ENCODE peak calls at places on chromosomes 5 and 9, in five cellular contexts. X, P, W, Y and K are unnamed samples.

GRCh38 chr9:114233806-114234205 is 78.5 kb downstream of the COL27A1 start:
- DNase-seq in X (peak; percentile 59), P (no peak), W (no peak), Y (no peak), K (no peak)

GRCh38 chr5:23314827-23315226 is 192.6 kb upstream of the PRDM9 start:
- DNase-seq in X (no peak), P (no peak), W (no peak), Y (no peak), K (no peak)

GRCh38 chr9:77712533-77713130 is 64.5 kb upstream of the GNA14 start:
- DNase-seq in X (no peak), P (peak; percentile 92), W (no peak), Y (no peak), K (no peak)

GRCh38 chr9:21583628-21584027 is 101.5 kb upstream of the IFNE start:
- DNase-seq in X (no peak), P (no peak), W (no peak), Y (no peak), K (no peak)

GRCh38 chr9:91803143-91803940 is 146.7 kb downstream of the ROR2 start:
- DNase-seq in X (peak; percentile 44), P (peak; percentile 43), W (no peak), Y (no peak), K (no peak)

GRCh38 chr5:1202026-1202797 is 817 bp downstream of the SLC6A19 start:
- DNase-seq in X (no peak), P (no peak), W (no peak), Y (no peak), K (no peak)

GRCh38 chr5:62650197-62650596 is 71.6 kb downstream of the LRRC70 start:
- DNase-seq in X (no peak), P (peak; percentile 64), W (no peak), Y (no peak), K (no peak)

GRCh38 chr9:88378317-88378716 is 9.9 kb upstream of the SPIN1 start:
- DNase-seq in X (no peak), P (no peak), W (no peak), Y (no peak), K (no peak)

GRCh38 chr5:142275496-142275895 is 49.3 kb downstream of the SPRY4 start:
- DNase-seq in X (no peak), P (no peak), W (no peak), Y (peak; percentile 64), K (no peak)

GRCh38 chr9:78021692-78022091 is 9.9 kb downstream of the GNAQ start:
- DNase-seq in X (no peak), P (no peak), W (no peak), Y (no peak), K (no peak)

GRCh38 chr9:130682490-130683121 is 11.0 kb upstream of the EXOSC2 start:
- DNase-seq in X (peak; percentile 91), P (peak; percentile 81), W (peak; percentile 74), Y (peak; percentile 76), K (peak; percentile 49)

GRCh38 chr5:119515192-119515591 is 62.9 kb downstream of the HSD17B4 start:
- DNase-seq in X (no peak), P (peak; percentile 18), W (no peak), Y (no peak), K (no peak)

GRCh38 chr9:96022445-96023031 is 147.0 kb downstream of the ERCC6L2 start:
- DNase-seq in X (no peak), P (no peak), W (no peak), Y (no peak), K (no peak)

GRCh38 chr9:133930046-133931015 is 61.8 kb downstream of the VAV2 start:
- DNase-seq in X (no peak), P (no peak), W (no peak), Y (no peak), K (no peak)

GRCh38 chr9:127767909-127768331 is 10.5 kb downstream of the SH2D3C start:
- DNase-seq in X (no peak), P (peak; percentile 56), W (no peak), Y (no peak), K (no peak)

GRCh38 chr5:106312360-106312759 is 1358.4 kb downstream of the EFNA5 start:
- DNase-seq in X (no peak), P (peak; percentile 64), W (no peak), Y (no peak), K (no peak)

GRCh38 chr5:153067869-153068268 is 422.6 kb upstream of the GRIA1 start:
- DNase-seq in X (no peak), P (no peak), W (no peak), Y (no peak), K (no peak)

GRCh38 chr5:157977957-157978505 is 119.1 kb upstream of the CLINT1 start:
- DNase-seq in X (peak; percentile 55), P (no peak), W (no peak), Y (no peak), K (no peak)

GRCh38 chr5:43161244-43161643 is 30.8 kb upstream of the NIM1K start:
- DNase-seq in X (no peak), P (no peak), W (peak; percentile 38), Y (no peak), K (no peak)

GRCh38 chr5:136079195-136079985 is 50.6 kb downstream of the TGFBI start:
- DNase-seq in X (no peak), P (no peak), W (no peak), Y (no peak), K (no peak)

GRCh38 chr5:97840643-97841042 is 657.6 kb upstream of the RIOK2 start:
- DNase-seq in X (no peak), P (peak; percentile 43), W (no peak), Y (no peak), K (no peak)

GRCh38 chr5:89262030-89262429 is 379.0 kb upstream of the MEF2C start:
- DNase-seq in X (no peak), P (no peak), W (no peak), Y (no peak), K (no peak)

GRCh38 chr9:35736201-35736633 is 3.8 kb downstream of the CREB3 start:
- DNase-seq in X (peak; percentile 88), P (peak; percentile 83), W (peak; percentile 76), Y (peak; percentile 72), K (no peak)

GRCh38 chr9:124390812-124391658 is 24.2 kb downstream of the PSMB7 start:
- DNase-seq in X (no peak), P (peak; percentile 74), W (no peak), Y (no peak), K (no peak)

GRCh38 chr9:111902396-111903147 is 6.0 kb downstream of the UGCG start:
- DNase-seq in X (no peak), P (peak; percentile 80), W (no peak), Y (no peak), K (no peak)

GRCh38 chr5:179152144-179152895 is 92.1 kb downstream of the ZNF354C start:
- DNase-seq in X (no peak), P (no peak), W (no peak), Y (no peak), K (no peak)

GRCh38 chr5:75054110-75054930 is 2.0 kb upstream of the GCNT4 start:
- DNase-seq in X (peak; percentile 75), P (no peak), W (peak; percentile 48), Y (peak; percentile 39), K (no peak)

GRCh38 chr5:92850886-92851285 is 730.1 kb downstream of the NR2F1-AS1 start:
- DNase-seq in X (no peak), P (no peak), W (no peak), Y (no peak), K (no peak)

GRCh38 chr5:135269828-135270545 is 129.0 kb downstream of the MACROH2A1 start:
- DNase-seq in X (no peak), P (peak; percentile 95), W (no peak), Y (no peak), K (no peak)

GRCh38 chr9:297104-297794 is 82.6 kb downstream of the DOCK8 start:
- DNase-seq in X (peak; percentile 79), P (no peak), W (peak; percentile 25), Y (peak; percentile 24), K (no peak)

GRCh38 chr9:123302348-123303214 is 34.2 kb upstream of the STRBP start:
- DNase-seq in X (no peak), P (no peak), W (peak; percentile 44), Y (no peak), K (no peak)

GRCh38 chr5:140166911-140167310 is 8.1 kb upstream of the CYSTM1 start:
- DNase-seq in X (peak; percentile 7), P (no peak), W (no peak), Y (no peak), K (no peak)

GRCh38 chr9:93261281-93261680 is 77.3 kb downstream of the WNK2 start:
- DNase-seq in X (peak; percentile 14), P (no peak), W (no peak), Y (no peak), K (no peak)

GRCh38 chr9:127444921-127445850 is 6.0 kb downstream of the RPL12 start:
- DNase-seq in X (no peak), P (peak; percentile 21), W (no peak), Y (no peak), K (no peak)

GRCh38 chr5:1794896-1795290 is 4.7 kb downstream of the MRPL36 start:
- DNase-seq in X (no peak), P (no peak), W (no peak), Y (no peak), K (no peak)

GRCh38 chr5:99122976-99123375 is 194.2 kb upstream of the CHD1 start:
- DNase-seq in X (no peak), P (peak; percentile 23), W (no peak), Y (no peak), K (no peak)

GRCh38 chr9:71895955-71896354 is 15.0 kb downstream of the ABHD17B start:
- DNase-seq in X (no peak), P (no peak), W (no peak), Y (no peak), K (no peak)

GRCh38 chr5:109225695-109226094 is 184.1 kb downstream of the PJA2 start:
- DNase-seq in X (peak; percentile 62), P (no peak), W (no peak), Y (no peak), K (no peak)